ENCODE peak calls at places on chromosomes 1 and 21, in seven cellular contexts. R is IMR-90, W is H1, T is neuronal stem cell, A is H9, V is mesenchymal stem cell, F is trophoblast cell. B is an unnamed sample.

GRCh38 chr21:24112020-24112419 is 1495.3 kb downstream of the MRPL39 start:
- DNase-seq in R (peak), W (no peak), T (no peak), A (no peak), V (no peak), F (no peak), B (no peak)

GRCh38 chr1:56578664-56578962 is 750 bp downstream of the PLPP3 start:
- DNase-seq in R (no peak), W (no peak), T (no peak), A (no peak), V (no peak), F (no peak), B (no peak)

GRCh38 chr1:111832521-111833155 is 76.9 kb downstream of the DDX20 start:
- DNase-seq in R (no peak), W (no peak), T (no peak), A (no peak), V (no peak), F (no peak), B (no peak)

GRCh38 chr1:1665815-1666251 is 7.0 kb upstream of the CDK11B start:
- DNase-seq in R (no peak), W (no peak), T (peak), A (peak), V (no peak), F (peak), B (peak)

GRCh38 chr1:100710881-100711660 is 8.5 kb upstream of the VCAM1 start:
- DNase-seq in R (peak), W (no peak), T (no peak), A (no peak), V (peak), F (peak), B (no peak)

GRCh38 chr1:147622731-147623130 is 47.6 kb downstream of the ACP6 start:
- DNase-seq in R (peak), W (no peak), T (no peak), A (no peak), V (peak), F (no peak), B (no peak)

GRCh38 chr1:183810172-183810571 is 5.3 kb downstream of the RGL1 start:
- DNase-seq in R (no peak), W (no peak), T (no peak), A (no peak), V (peak), F (no peak), B (no peak)

GRCh38 chr1:17849216-17849615 is 94.1 kb downstream of the ACTL8 start:
- DNase-seq in R (peak), W (no peak), T (no peak), A (no peak), V (no peak), F (no peak), B (peak)

GRCh38 chr1:94544706-94545490 is 3.3 kb upstream of the F3 start:
- DNase-seq in R (peak), W (no peak), T (no peak), A (no peak), V (peak), F (peak), B (peak)

GRCh38 chr21:33880626-33881025 is 35.0 kb downstream of the ATP5PO start:
- DNase-seq in R (no peak), W (no peak), T (no peak), A (no peak), V (no peak), F (no peak), B (no peak)

GRCh38 chr1:57982852-57983251 is 559.0 kb upstream of the DAB1 start:
- DNase-seq in R (no peak), W (no peak), T (no peak), A (no peak), V (no peak), F (no peak), B (no peak)

GRCh38 chr1:226542623-226543103 is 5.9 kb upstream of the STUM start:
- DNase-seq in R (no peak), W (no peak), T (no peak), A (no peak), V (no peak), F (no peak), B (no peak)

GRCh38 chr1:51842255-51842654 is 36.3 kb downstream of the NRDC start:
- DNase-seq in R (no peak), W (no peak), T (no peak), A (no peak), V (no peak), F (no peak), B (no peak)

GRCh38 chr1:22176258-22176657 is 33.4 kb upstream of the WNT4 start:
- DNase-seq in R (no peak), W (no peak), T (no peak), A (no peak), V (no peak), F (no peak), B (no peak)

GRCh38 chr21:31030367-31031106 is 7.7 kb downstream of the KRTAP19-8 start:
- DNase-seq in R (no peak), W (no peak), T (no peak), A (no peak), V (no peak), F (no peak), B (no peak)

GRCh38 chr1:112529301-112529700 is 20.5 kb downstream of the WNT2B start:
- DNase-seq in R (peak), W (no peak), T (no peak), A (no peak), V (no peak), F (peak), B (no peak)

GRCh38 chr1:51926171-51926812 is 47.8 kb upstream of the NRDC start:
- DNase-seq in R (peak), W (no peak), T (peak), A (peak), V (peak), F (peak), B (peak)

GRCh38 chr1:41025979-41026819 is 4.7 kb upstream of the SLFNL1 start:
- DNase-seq in R (no peak), W (no peak), T (no peak), A (no peak), V (no peak), F (no peak), B (no peak)

GRCh38 chr1:20405893-20406604 is 80.0 kb downstream of the CAMK2N1 start:
- DNase-seq in R (peak), W (no peak), T (no peak), A (peak), V (peak), F (no peak), B (no peak)

GRCh38 chr1:219347843-219348475 is 174.3 kb downstream of the LYPLAL1 start:
- DNase-seq in R (no peak), W (no peak), T (no peak), A (no peak), V (no peak), F (no peak), B (no peak)

GRCh38 chr1:189432761-189433160 is 1044.9 kb downstream of the BRINP3 start:
- DNase-seq in R (peak), W (no peak), T (no peak), A (no peak), V (no peak), F (no peak), B (no peak)

GRCh38 chr1:111742938-111743549 is 3.8 kb upstream of the INKA2 start:
- DNase-seq in R (peak), W (no peak), T (no peak), A (no peak), V (peak), F (peak), B (peak)

GRCh38 chr1:212565079-212565478 is 43.5 kb upstream of the ATF3 start:
- DNase-seq in R (no peak), W (no peak), T (no peak), A (no peak), V (no peak), F (peak), B (no peak)

GRCh38 chr1:208808301-208808700 is 564.1 kb upstream of the PLXNA2 start:
- DNase-seq in R (no peak), W (no peak), T (no peak), A (no peak), V (no peak), F (no peak), B (no peak)

GRCh38 chr1:204746838-204747442 is 61.4 kb upstream of the LRRN2 start:
- DNase-seq in R (peak), W (peak), T (peak), A (peak), V (peak), F (peak), B (peak)

GRCh38 chr1:218439541-218440295 is 94.6 kb downstream of the TGFB2 start:
- DNase-seq in R (peak), W (no peak), T (no peak), A (peak), V (no peak), F (no peak), B (peak)

GRCh38 chr1:63537940-63538339 is 14.6 kb downstream of the EFCAB7 start:
- DNase-seq in R (peak), W (no peak), T (no peak), A (no peak), V (peak), F (peak), B (no peak)

GRCh38 chr1:76430532-76430931 is 356.0 kb downstream of the ST6GALNAC3 start:
- DNase-seq in R (no peak), W (no peak), T (no peak), A (no peak), V (no peak), F (no peak), B (no peak)

GRCh38 chr1:225642177-225642576 is 10.7 kb downstream of the ENAH start:
- DNase-seq in R (peak), W (no peak), T (no peak), A (no peak), V (peak), F (no peak), B (peak)

GRCh38 chr1:85462931-85463665 is 1.9 kb downstream of the DDAH1 start:
- DNase-seq in R (no peak), W (no peak), T (no peak), A (no peak), V (no peak), F (no peak), B (peak)

GRCh38 chr1:118097622-118098348 is 87.2 kb downstream of the SPAG17 start:
- DNase-seq in R (peak), W (no peak), T (no peak), A (no peak), V (peak), F (peak), B (no peak)

GRCh38 chr1:31238986-31239613 is 587 bp downstream of the NKAIN1 start:
- DNase-seq in R (no peak), W (peak), T (peak), A (peak), V (peak), F (peak), B (peak)

GRCh38 chr1:10449731-10450130 is at the start of gene CORT:
- DNase-seq in R (no peak), W (no peak), T (no peak), A (no peak), V (no peak), F (no peak), B (no peak)

GRCh38 chr1:216261631-216262030 is 161.6 kb downstream of the USH2A start:
- DNase-seq in R (no peak), W (no peak), T (no peak), A (no peak), V (no peak), F (no peak), B (no peak)

GRCh38 chr1:109197163-109198042 is 16.3 kb upstream of the SARS1 start:
- DNase-seq in R (peak), W (peak), T (peak), A (peak), V (peak), F (peak), B (peak)

GRCh38 chr21:24824209-24824608 is 783.1 kb downstream of the MRPL39 start:
- DNase-seq in R (no peak), W (no peak), T (no peak), A (no peak), V (no peak), F (no peak), B (no peak)

GRCh38 chr1:209387969-209388329 is 195.6 kb upstream of the CAMK1G start:
- DNase-seq in R (peak), W (no peak), T (no peak), A (no peak), V (no peak), F (peak), B (peak)

GRCh38 chr1:16644179-16645043 is 22.3 kb downstream of the RNU1-3 start:
- DNase-seq in R (peak), W (peak), T (peak), A (peak), V (peak), F (peak), B (peak)

GRCh38 chr21:41361786-41362604 is at the start of gene MX2:
- DNase-seq in R (peak), W (no peak), T (no peak), A (no peak), V (peak), F (peak), B (no peak)

GRCh38 chr1:2833454-2834145 is 32.1 kb upstream of the TTC34 start:
- DNase-seq in R (no peak), W (no peak), T (no peak), A (no peak), V (no peak), F (no peak), B (no peak)
- H2AK5ac ChIP-seq in R (no peak), W (no peak), T (peak), A (no peak), V (no peak), F (no peak), B (no peak)

DNA sequence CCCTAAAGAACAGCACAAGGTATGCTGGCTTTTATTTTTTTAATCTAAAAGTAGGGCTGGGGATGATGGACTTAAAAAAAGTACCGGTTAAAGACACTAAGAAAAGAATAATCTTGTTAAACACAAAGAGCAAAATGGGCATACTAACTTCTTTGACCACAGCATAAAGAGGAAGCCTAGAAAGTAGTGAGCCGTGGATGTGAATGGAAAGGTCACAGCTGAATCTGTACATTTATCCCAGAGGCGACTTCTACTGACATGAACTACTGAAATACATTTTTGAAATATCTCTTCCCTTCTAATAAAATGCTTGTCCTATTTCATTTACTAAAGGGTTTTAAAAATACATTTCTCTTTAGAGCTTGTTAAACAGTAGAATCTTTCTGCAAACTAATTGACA is 140.7 kb downstream of the SLC45A1 start:
- DNase-seq in R (no peak), W (no peak), T (no peak), A (no peak), V (no peak), F (no peak), B (no peak)
- H2AK5ac ChIP-seq in R (no peak), W (no peak), T (no peak), A (no peak), V (peak), F (no peak), B (no peak)

GRCh38 chr1:155961937-155962336 is 16.4 kb downstream of the ARHGEF2 start:
- DNase-seq in R (peak), W (no peak), T (no peak), A (peak), V (peak), F (peak), B (peak)
- H2AK5ac ChIP-seq in R (peak), W (no peak), T (no peak), A (no peak), V (peak), F (no peak), B (no peak)

DNA sequence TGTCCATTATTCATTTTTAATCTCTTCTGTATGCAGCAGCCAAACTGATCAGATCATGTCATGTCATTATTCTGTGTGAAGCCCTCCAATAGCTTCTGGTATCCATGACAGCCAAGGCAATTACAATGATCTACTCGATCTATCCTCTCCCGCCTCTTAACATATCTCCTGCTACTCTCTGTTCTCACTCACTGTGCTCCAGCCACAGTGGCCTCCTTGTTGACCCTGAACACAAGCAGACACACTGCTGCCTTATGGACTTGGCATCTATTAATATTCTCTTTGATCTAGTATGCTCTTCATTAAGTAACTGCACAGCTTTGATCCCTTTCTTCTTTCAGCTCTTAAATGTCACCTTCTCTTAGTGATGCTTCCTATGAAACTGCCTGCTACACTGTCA is 59.5 kb downstream of the TPR start:
- DNase-seq in R (no peak), W (no peak), T (no peak), A (no peak), V (no peak), F (no peak), B (no peak)
- H2AK5ac ChIP-seq in R (no peak), W (no peak), T (no peak), A (no peak), V (no peak), F (no peak), B (no peak)

DNA sequence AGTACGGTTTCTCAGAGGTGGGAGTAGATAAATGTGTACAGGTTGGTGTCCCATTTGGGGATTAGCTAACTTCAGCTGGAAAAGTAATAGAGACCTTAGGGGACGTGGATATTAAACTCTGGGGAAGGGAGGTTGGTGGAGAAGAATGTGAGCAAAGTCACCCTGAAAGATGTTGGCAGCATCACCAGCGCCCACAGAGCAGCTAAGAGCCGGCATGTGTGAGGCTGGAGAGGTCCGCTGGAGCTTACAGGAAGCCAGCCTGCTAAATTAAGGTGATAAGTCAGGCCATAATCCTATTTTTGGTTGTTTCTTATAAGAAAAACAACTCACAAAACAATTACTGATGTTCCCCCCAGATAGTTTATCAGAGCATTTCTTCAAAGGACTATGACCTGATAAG is 12.2 kb downstream of the PTGFRN start:
- DNase-seq in R (no peak), W (no peak), T (no peak), A (no peak), V (no peak), F (no peak), B (no peak)
- H2AK5ac ChIP-seq in R (no peak), W (no peak), T (no peak), A (no peak), V (no peak), F (no peak), B (no peak)

DNA sequence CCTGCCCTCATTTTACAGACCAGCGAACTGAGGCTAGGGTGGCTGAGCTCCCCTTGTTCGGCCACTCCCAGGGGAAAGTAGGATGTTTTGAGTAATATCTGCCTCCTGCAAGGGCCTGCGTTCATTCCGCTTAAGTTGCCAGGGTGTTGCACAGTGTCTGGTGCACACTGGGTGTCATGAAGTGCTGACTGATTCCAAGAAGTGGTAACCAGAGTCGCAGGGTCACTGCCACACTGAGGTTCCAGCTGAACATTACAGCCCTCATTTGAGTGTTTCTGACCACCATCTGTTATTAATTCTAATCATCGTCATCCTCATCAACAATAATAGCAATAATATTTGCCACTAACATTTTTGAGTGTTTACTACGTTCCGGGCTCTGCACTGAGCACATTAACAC is 250.6 kb downstream of the KAZN start:
- DNase-seq in R (no peak), W (no peak), T (no peak), A (no peak), V (no peak), F (no peak), B (no peak)
- H2AK5ac ChIP-seq in R (no peak), W (no peak), T (no peak), A (no peak), V (no peak), F (no peak), B (no peak)

GRCh38 chr1:68083686-68084085 is 33.3 kb upstream of the DIRAS3 start:
- DNase-seq in R (no peak), W (no peak), T (no peak), A (no peak), V (no peak), F (no peak), B (no peak)
- H2AK5ac ChIP-seq in R (no peak), W (no peak), T (no peak), A (no peak), V (no peak), F (no peak), B (no peak)

GRCh38 chr1:154607748-154608521 is at the start of gene ADAR:
- DNase-seq in R (peak), W (no peak), T (peak), A (peak), V (peak), F (peak), B (peak)
- H2AK5ac ChIP-seq in R (peak), W (peak), T (no peak), A (no peak), V (no peak), F (peak), B (peak)

DNA sequence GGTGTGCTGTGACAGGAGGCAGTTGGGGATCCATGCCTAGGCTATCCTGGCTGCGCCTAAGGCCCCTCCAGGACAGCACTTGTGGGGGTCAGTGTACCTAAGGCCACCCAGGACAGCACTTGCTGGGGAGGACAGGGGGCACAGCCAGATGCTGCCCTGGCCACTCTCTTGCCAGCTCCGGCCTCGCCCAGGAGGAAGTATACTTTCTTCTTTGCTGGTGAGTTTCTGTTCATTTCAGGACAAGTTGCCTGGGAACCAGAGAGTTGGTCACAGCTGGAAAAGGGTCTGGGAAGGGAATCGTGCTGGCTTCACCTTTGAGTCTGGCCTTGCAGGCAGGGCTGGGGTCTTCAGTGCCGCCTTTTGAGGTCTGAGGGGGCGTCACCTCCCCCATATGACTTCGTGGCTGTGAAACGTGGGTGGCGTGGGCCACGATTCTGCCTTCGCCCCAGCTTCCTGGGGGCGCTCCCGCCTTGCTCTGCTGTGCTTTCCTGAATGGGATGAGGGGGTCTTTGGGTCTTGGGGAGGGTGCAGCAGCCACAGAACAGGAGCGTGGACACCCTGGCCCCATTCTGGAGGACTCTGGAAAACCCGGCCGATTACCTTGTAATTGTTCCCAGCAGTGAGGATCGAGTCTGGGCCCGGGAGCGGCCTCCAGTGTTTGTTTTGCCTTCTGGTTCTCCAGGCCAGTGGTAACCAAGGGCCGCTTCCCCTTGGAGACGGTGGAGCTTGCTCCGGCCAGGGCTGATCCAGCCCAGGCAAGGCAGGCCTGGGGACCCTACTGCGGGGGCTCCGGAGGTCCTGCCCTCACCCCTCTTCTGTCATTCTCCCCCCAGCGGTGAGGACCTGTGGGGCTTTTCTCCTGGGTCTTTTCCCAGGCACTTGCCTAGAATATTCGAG is 45.9 kb downstream of the SPSB1 start:
- DNase-seq in R (no peak), W (no peak), T (no peak), A (no peak), V (no peak), F (peak), B (peak)
- H2AK5ac ChIP-seq in R (peak), W (no peak), T (peak), A (no peak), V (no peak), F (no peak), B (no peak)